ENCODE peak calls at places on chromosomes 6 and 20, in eight cellular contexts. U is AG09309; J is A549; O is RWPE1; K is CD4-positive, alpha-beta T cell; L is breast epithelium; R is activated CD8-positive, alpha-beta T cell treated with anti-CD3 and anti-CD28 coated beads for 36 hours; H is cardiac fibroblast. N is an unnamed sample.

GRCh38 chr20:385448-385847 is 4.9 kb downstream of the TRIB3 start:
- DNase-seq in U (no peak), J (no peak), O (no peak), K (no peak), L (no peak), R (no peak), H (no peak), N (no peak)

GRCh38 chr20:39986231-39986904 is 702.7 kb downstream of the MAFB start:
- DNase-seq in U (no peak), J (peak; percentile 3), O (no peak), K (no peak), L (no peak), R (no peak), H (peak; percentile 25), N (no peak)

GRCh38 chr20:62914970-62915457 is 11.3 kb downstream of the DIDO1 start:
- DNase-seq in U (no peak), J (peak; percentile 41), O (no peak), K (no peak), L (no peak), R (peak; percentile 48), H (peak; percentile 66), N (no peak)

GRCh38 chr20:44010162-44010704 is 95.6 kb downstream of the TOX2 start:
- DNase-seq in U (no peak), J (no peak), O (no peak), K (no peak), L (no peak), R (peak; percentile 51), H (no peak), N (no peak)

GRCh38 chr6:147961473-147962141 is 381.0 kb upstream of the SASH1 start:
- DNase-seq in U (no peak), J (no peak), O (no peak), K (no peak), L (no peak), R (no peak), H (no peak), N (no peak)

GRCh38 chr20:12019677-12020076 is 102.0 kb downstream of the BTBD3 start:
- DNase-seq in U (no peak), J (no peak), O (no peak), K (no peak), L (no peak), R (no peak), H (no peak), N (no peak)

GRCh38 chr6:110554966-110555460 is 78.6 kb upstream of the SLC22A16 start:
- DNase-seq in U (no peak), J (no peak), O (no peak), K (no peak), L (no peak), R (no peak), H (no peak), N (no peak)

GRCh38 chr6:107660839-107661238 is 163.3 kb downstream of the SCML4 start:
- DNase-seq in U (no peak), J (no peak), O (no peak), K (no peak), L (no peak), R (no peak), H (no peak), N (no peak)

GRCh38 chr6:158010591-158011477 is 29.2 kb downstream of the SYNJ2 start:
- DNase-seq in U (no peak), J (no peak), O (no peak), K (no peak), L (peak; percentile 51), R (no peak), H (no peak), N (no peak)

GRCh38 chr20:1392693-1393506 is at the start of gene FKBP1A:
- DNase-seq in U (no peak), J (peak; percentile 91), O (peak; percentile 92), K (peak; percentile 88), L (peak; percentile 86), R (peak; percentile 92), H (peak; percentile 94), N (no peak)
- TF ChIP-seq CTCF in U (no peak), J (no peak), O (no peak), K (no peak), L (peak; percentile 10), R (no peak), H (no peak), N (no peak)

GRCh38 chr6:3431994-3432393 is 24.9 kb downstream of the SLC22A23 start:
- DNase-seq in U (no peak), J (no peak), O (peak; percentile 63), K (no peak), L (no peak), R (no peak), H (no peak), N (no peak)

GRCh38 chr6:3428247-3428646 is 28.6 kb downstream of the SLC22A23 start:
- DNase-seq in U (no peak), J (no peak), O (no peak), K (no peak), L (no peak), R (no peak), H (no peak), N (no peak)

GRCh38 chr6:3428700-3429099 is 28.1 kb downstream of the SLC22A23 start:
- DNase-seq in U (no peak), J (no peak), O (no peak), K (no peak), L (no peak), R (no peak), H (no peak), N (no peak)

GRCh38 chr6:3432416-3432815 is 24.4 kb downstream of the SLC22A23 start:
- DNase-seq in U (no peak), J (no peak), O (peak; percentile 76), K (no peak), L (no peak), R (no peak), H (no peak), N (no peak)

DNA sequence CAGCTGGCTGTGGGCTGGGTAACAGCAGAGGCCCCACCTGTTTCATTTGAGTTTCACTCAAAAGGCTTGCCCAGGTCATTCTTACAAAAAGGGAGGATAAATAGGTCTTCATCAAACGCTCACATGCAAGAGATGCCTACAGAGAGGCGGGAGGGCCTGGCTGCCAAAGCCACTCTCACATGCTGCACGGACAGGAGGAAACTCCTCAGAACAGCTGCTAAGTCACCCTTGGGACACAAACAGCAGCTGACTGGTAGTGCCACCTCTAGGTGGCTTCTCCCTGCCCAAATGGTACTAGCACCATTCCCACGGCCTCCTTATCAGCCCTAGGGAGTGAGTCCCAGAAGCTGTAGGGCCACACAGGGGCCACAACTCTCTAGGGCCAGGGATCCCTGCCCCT is 23.8 kb downstream of the SLC22A23 start:
- DNase-seq in U (no peak), J (peak; percentile 19), O (no peak), K (no peak), L (no peak), R (no peak), H (no peak), N (no peak)
- TF ChIP-seq CTCF in U (no peak), J (no peak), O (no peak), K (no peak), L (peak; percentile 15), R (no peak), H (no peak), N (no peak)

GRCh38 chr20:54200487-54201267 is 7.2 kb upstream of the PFDN4 start:
- DNase-seq in U (no peak), J (no peak), O (no peak), K (no peak), L (no peak), R (no peak), H (no peak), N (no peak)

GRCh38 chr20:54199721-54200176 is 8.1 kb upstream of the PFDN4 start:
- DNase-seq in U (no peak), J (peak; percentile 85), O (peak; percentile 84), K (peak; percentile 56), L (peak; percentile 75), R (peak; percentile 81), H (peak; percentile 84), N (peak; percentile 83)

GRCh38 chr20:54199283-54199682 is 8.6 kb upstream of the PFDN4 start:
- DNase-seq in U (no peak), J (no peak), O (no peak), K (no peak), L (no peak), R (no peak), H (no peak), N (no peak)

GRCh38 chr20:54195483-54196472 is 12.1 kb upstream of the PFDN4 start:
- DNase-seq in U (no peak), J (peak; percentile 19), O (no peak), K (no peak), L (no peak), R (no peak), H (no peak), N (no peak)

GRCh38 chr20:54197621-54198604 is 10.0 kb upstream of the PFDN4 start:
- DNase-seq in U (peak; percentile 56), J (peak; percentile 89), O (peak; percentile 78), K (no peak), L (no peak), R (no peak), H (peak; percentile 76), N (no peak)
- TF ChIP-seq CTCF in U (peak; percentile 57), J (peak; percentile 90), O (peak; percentile 92), K (no peak), L (peak; percentile 27), R (no peak), H (peak; percentile 52), N (no peak)

GRCh38 chr6:26249709-26249958 is 115.4 kb upstream of the BTN3A2 start:
- DNase-seq in U (no peak), J (no peak), O (no peak), K (no peak), L (no peak), R (no peak), H (no peak), N (no peak)

GRCh38 chr6:26246553-26246952 is 118.4 kb upstream of the BTN3A2 start:
- DNase-seq in U (no peak), J (no peak), O (no peak), K (no peak), L (no peak), R (no peak), H (no peak), N (no peak)

GRCh38 chr6:26250806-26251075 is 114.3 kb upstream of the BTN3A2 start:
- DNase-seq in U (no peak), J (no peak), O (no peak), K (no peak), L (no peak), R (peak; percentile 56), H (no peak), N (no peak)

GRCh38 chr6:26251354-26252081 is 113.5 kb upstream of the BTN3A2 start:
- DNase-seq in U (no peak), J (no peak), O (peak; percentile 81), K (peak; percentile 48), L (no peak), R (peak; percentile 83), H (peak; percentile 95), N (no peak)

DNA sequence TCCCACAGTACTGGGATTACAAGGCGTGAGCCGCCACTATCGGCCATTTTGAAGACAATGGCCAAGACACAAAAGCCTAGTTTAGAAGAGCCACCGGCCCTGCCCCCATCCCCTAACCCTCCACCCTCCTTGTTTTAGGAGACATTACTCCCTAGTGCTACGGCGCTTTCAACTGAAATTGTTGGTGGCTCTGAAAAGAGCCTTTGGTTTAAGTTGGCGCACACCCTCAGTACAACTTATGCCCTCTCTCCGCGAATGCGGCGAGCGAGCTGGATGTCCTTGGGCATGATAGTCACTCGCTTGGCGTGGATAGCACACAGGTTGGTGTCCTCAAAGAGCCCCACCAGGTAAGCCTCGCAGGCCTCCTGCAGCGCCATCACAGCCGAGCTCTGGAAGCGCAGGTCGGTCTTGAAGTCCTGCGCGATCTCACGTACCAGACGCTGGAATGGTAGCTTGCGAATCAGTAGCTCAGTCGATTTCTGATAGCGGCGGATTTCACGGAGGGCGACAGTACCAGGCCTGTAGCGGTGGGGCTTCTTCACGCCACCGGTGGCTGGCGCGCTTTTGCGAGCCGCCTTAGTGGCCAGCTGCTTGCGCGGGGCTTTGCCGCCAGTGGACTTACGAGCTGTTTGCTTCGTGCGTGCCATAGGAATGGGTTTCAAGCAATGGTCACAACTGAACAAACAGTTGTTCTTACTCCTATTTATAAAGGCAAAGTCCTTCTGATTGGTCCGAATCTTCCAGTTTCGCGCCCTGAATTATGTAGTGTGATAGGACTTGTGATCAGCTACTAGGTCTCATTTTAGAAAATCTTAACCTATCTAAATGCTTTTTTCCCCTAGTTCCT is 114.8 kb upstream of the BTN3A2 start:
- DNase-seq in U (no peak), J (peak; percentile 82), O (no peak), K (peak; percentile 72), L (peak; percentile 76), R (peak; percentile 84), H (peak; percentile 73), N (no peak)
- TF ChIP-seq CTCF in U (peak; percentile 34), J (no peak), O (peak; percentile 56), K (no peak), L (peak; percentile 48), R (peak; percentile 43), H (peak; percentile 36), N (no peak)